ENCODE peak calls at places on chromosomes 5 and 9, in four cellular contexts. H is right lobe of liver, P is neural progenitor cell, L is HFFc6. C is an unnamed sample.

GRCh38 chr9:130215341-130216119 is 43.3 kb downstream of the NCS1 start:
- DNase-seq in H (no peak), P (no peak), L (no peak), C (no peak)

GRCh38 chr5:139704748-139705147 is 56.6 kb downstream of the CXXC5 start:
- DNase-seq in H (no peak), P (no peak), L (no peak), C (no peak)

GRCh38 chr9:12775963-12776774 is 1.3 kb downstream of the LURAP1L start:
- DNase-seq in H (peak), P (peak), L (peak), C (peak)

GRCh38 chr5:156922207-156922792 is 40.7 kb downstream of the TIMD4 start:
- DNase-seq in H (no peak), P (no peak), L (no peak), C (no peak)

GRCh38 chr5:151086192-151086869 is 5.5 kb upstream of the TNIP1 start:
- DNase-seq in H (no peak), P (no peak), L (no peak), C (no peak)

GRCh38 chr9:93112116-93112863 is 16.3 kb downstream of the CARD19 start:
- DNase-seq in H (peak), P (no peak), L (no peak), C (no peak)

GRCh38 chr5:96093890-96094381 is 132.3 kb upstream of the ELL2 start:
- DNase-seq in H (no peak), P (no peak), L (peak), C (no peak)

GRCh38 chr5:170791325-170791954 is 7.9 kb downstream of the GABRP start:
- DNase-seq in H (no peak), P (peak), L (peak), C (peak)

GRCh38 chr9:126524353-126525077 is 89.2 kb upstream of the LMX1B start:
- DNase-seq in H (no peak), P (no peak), L (no peak), C (no peak)

GRCh38 chr5:159533197-159533596 is 202.9 kb upstream of the IL12B start:
- DNase-seq in H (no peak), P (no peak), L (peak), C (no peak)

GRCh38 chr9:136086951-136087740 is 7.9 kb downstream of the NACC2 start:
- DNase-seq in H (peak), P (peak), L (no peak), C (no peak)

GRCh38 chr9:127451681-127452480 is 571 bp downstream of the LRSAM1 start:
- DNase-seq in H (peak), P (peak), L (peak), C (peak)

GRCh38 chr5:73448451-73449136 is at the start of gene FOXD1:
- DNase-seq in H (no peak), P (peak), L (peak), C (peak)

GRCh38 chr9:127253446-127253845 is 11.1 kb upstream of the GARNL3 start:
- DNase-seq in H (no peak), P (peak), L (no peak), C (no peak)

GRCh38 chr5:17361331-17361730 is 136.7 kb upstream of the TAF11L2 start:
- DNase-seq in H (no peak), P (no peak), L (no peak), C (no peak)

GRCh38 chr9:73121375-73121935 is 30.2 kb upstream of the ANXA1 start:
- DNase-seq in H (no peak), P (no peak), L (no peak), C (no peak)

GRCh38 chr5:143183989-143184388 is 219.5 kb downstream of the NR3C1 start:
- DNase-seq in H (no peak), P (no peak), L (no peak), C (no peak)

GRCh38 chr5:99449786-99450185 is 521.0 kb upstream of the CHD1 start:
- DNase-seq in H (no peak), P (no peak), L (no peak), C (peak)

GRCh38 chr9:106859957-106860715 is 2.8 kb upstream of the ZNF462 start:
- DNase-seq in H (peak), P (peak), L (no peak), C (no peak)

GRCh38 chr5:137758719-137759312 is 4.7 kb upstream of the HNRNPA0 start:
- DNase-seq in H (no peak), P (no peak), L (no peak), C (no peak)

GRCh38 chr5:1227669-1228068 is 2.5 kb downstream of the SLC6A18 start:
- DNase-seq in H (no peak), P (no peak), L (peak), C (peak)

GRCh38 chr5:64612349-64612961 is 77.8 kb upstream of the SHISAL2B start:
- DNase-seq in H (no peak), P (peak), L (peak), C (peak)

GRCh38 chr9:117656007-117656406 is 48.2 kb upstream of the TLR4 start:
- DNase-seq in H (no peak), P (no peak), L (no peak), C (no peak)

GRCh38 chr5:174720612-174721521 is 3.5 kb upstream of the MSX2 start:
- DNase-seq in H (no peak), P (peak), L (no peak), C (peak)